ENCODE peak calls at places on chromosomes 7 and 10, in seven cellular contexts. H, T, B, M, Q, R and L are unnamed samples.

GRCh38 chr7:65269150-65269856 is 104.4 kb upstream of the ZNF92 start:
- DNase-seq in H (peak; percentile 24), T (peak; percentile 58), B (no peak), M (peak; percentile 20), Q (no peak), R (no peak), L (peak; percentile 57)

GRCh38 chr7:44769381-44770209 is 20.9 kb downstream of the ZMIZ2 start:
- DNase-seq in H (peak; percentile 56), T (peak; percentile 47), B (no peak), M (peak; percentile 21), Q (peak; percentile 33), R (no peak), L (no peak)

GRCh38 chr10:91339729-91340128 is 70.4 kb upstream of the HECTD2 start:
- DNase-seq in H (no peak), T (no peak), B (peak; percentile 16), M (no peak), Q (no peak), R (no peak), L (no peak)

GRCh38 chr10:80356563-80356999 is at the start of the genes DYDC1 and DYDC2:
- DNase-seq in H (peak; percentile 65), T (no peak), B (no peak), M (peak; percentile 22), Q (peak; percentile 13), R (peak; percentile 55), L (peak; percentile 44)

GRCh38 chr7:104625956-104626355 is 297.6 kb downstream of the LHFPL3 start:
- DNase-seq in H (no peak), T (no peak), B (no peak), M (no peak), Q (no peak), R (no peak), L (no peak)

GRCh38 chr10:73593812-73594211 is 2.7 kb upstream of the USP54 start:
- DNase-seq in H (no peak), T (no peak), B (no peak), M (no peak), Q (no peak), R (no peak), L (no peak)

GRCh38 chr10:61901829-61902447 is 439 bp downstream of the ARID5B start:
- DNase-seq in H (peak; percentile 27), T (no peak), B (no peak), M (no peak), Q (peak; percentile 42), R (no peak), L (peak; percentile 49)

GRCh38 chr10:68955414-68955785 is 570 bp upstream of the DDX21 start:
- DNase-seq in H (no peak), T (no peak), B (no peak), M (no peak), Q (peak; percentile 9), R (no peak), L (no peak)

GRCh38 chr7:109901916-109902315 is 1189.0 kb upstream of the LRRN3 start:
- DNase-seq in H (no peak), T (peak; percentile 25), B (no peak), M (no peak), Q (no peak), R (no peak), L (no peak)

GRCh38 chr10:110206988-110207804 is at the start of gene MXI1:
- DNase-seq in H (peak; percentile 80), T (peak; percentile 82), B (no peak), M (peak; percentile 81), Q (peak; percentile 77), R (peak; percentile 84), L (peak; percentile 86)

GRCh38 chr10:78657622-78658165 is 411.1 kb upstream of the ZMIZ1 start:
- DNase-seq in H (peak; percentile 82), T (peak; percentile 43), B (peak; percentile 71), M (peak; percentile 74), Q (peak; percentile 47), R (peak; percentile 88), L (peak; percentile 79)

GRCh38 chr7:25093268-25093802 is 31.7 kb downstream of the CYCS start:
- DNase-seq in H (peak; percentile 58), T (peak; percentile 70), B (peak; percentile 81), M (peak; percentile 47), Q (peak; percentile 81), R (peak; percentile 72), L (peak; percentile 78)

GRCh38 chr7:20395094-20395493 is 64.4 kb downstream of the ITGB8 start:
- DNase-seq in H (no peak), T (peak; percentile 66), B (no peak), M (no peak), Q (no peak), R (no peak), L (no peak)

GRCh38 chr7:110071219-110071618 is 1019.7 kb upstream of the LRRN3 start:
- DNase-seq in H (no peak), T (no peak), B (no peak), M (no peak), Q (no peak), R (no peak), L (no peak)

GRCh38 chr7:26329520-26330269 is 38.0 kb downstream of the SNX10 start:
- DNase-seq in H (peak; percentile 45), T (no peak), B (no peak), M (peak; percentile 32), Q (no peak), R (no peak), L (no peak)

GRCh38 chr10:68561804-68562649 is 1.9 kb downstream of the TET1 start:
- DNase-seq in H (no peak), T (no peak), B (no peak), M (no peak), Q (no peak), R (no peak), L (peak; percentile 64)

DNA sequence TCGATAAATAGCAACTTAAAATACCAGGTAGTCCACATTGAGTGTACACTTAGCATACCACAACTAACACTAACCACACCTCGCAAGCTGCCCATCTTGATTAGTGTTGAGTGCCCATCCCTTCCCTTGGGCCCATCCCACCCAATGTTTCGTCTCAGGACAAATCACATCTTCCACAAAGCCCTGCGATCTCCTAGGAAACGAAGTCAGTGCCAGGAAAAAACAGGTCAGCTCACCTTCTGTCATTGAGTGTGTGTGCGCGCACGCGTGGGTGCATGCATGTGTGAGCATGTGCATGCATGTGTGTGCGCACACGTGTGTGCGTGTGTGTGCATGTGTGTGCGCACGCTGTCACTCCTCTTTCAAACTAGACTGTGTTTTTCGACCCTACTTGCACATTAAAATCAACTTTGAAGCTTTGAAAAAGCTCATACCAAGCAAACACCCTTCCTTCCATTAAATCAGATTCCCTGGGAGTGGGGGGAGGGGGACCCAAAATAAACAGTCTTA is 48.8 kb upstream of the OPALIN start:
- DNase-seq in H (no peak), T (no peak), B (no peak), M (no peak), Q (no peak), R (no peak), L (no peak)
- H3K27me3 ChIP-seq in H (no peaks in the 10 kb centered on the region), T (peaks cover 20% of the 10 kb centered on the region), B (peaks cover 16% of the 10 kb centered on the region), M (peaks cover 21% of the 10 kb centered on the region), Q (no peaks in the 10 kb centered on the region), R (no peaks in the 10 kb centered on the region), L (peaks cover 11% of the 10 kb centered on the region)

GRCh38 chr7:140966561-140967234 is 42.0 kb upstream of the BRAF start:
- DNase-seq in H (no peak), T (no peak), B (no peak), M (no peak), Q (no peak), R (no peak), L (no peak)

DNA sequence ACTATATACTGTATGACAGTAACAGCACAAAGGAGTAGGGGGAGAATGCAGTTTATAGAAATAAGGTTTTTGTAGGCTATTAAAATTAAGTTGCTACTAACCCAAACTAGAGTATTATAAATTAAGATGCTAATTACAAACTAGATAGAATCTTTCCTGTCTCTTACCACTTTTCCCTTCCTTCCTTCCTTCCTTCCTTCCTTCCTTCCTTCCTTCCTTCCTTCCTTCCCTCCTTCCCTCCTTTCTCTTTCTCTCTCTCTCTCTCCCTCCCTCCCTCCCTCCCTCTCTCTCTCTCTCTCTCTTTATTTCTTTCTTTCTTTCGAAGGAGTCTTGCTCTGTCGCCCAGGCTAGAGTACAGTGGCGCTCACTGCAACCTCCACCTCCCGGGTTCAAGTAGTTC is 36.4 kb upstream of the BRAF start:
- DNase-seq in H (no peak), T (no peak), B (no peak), M (no peak), Q (no peak), R (no peak), L (no peak)
- H3K27ac ChIP-seq in H (no peak overlapping the region), T (no peak overlapping the region), B (no peak overlapping the region), M (no peak overlapping the region), Q (no peak overlapping the region), R (no peak overlapping the region), L (no peak overlapping the region)

DNA sequence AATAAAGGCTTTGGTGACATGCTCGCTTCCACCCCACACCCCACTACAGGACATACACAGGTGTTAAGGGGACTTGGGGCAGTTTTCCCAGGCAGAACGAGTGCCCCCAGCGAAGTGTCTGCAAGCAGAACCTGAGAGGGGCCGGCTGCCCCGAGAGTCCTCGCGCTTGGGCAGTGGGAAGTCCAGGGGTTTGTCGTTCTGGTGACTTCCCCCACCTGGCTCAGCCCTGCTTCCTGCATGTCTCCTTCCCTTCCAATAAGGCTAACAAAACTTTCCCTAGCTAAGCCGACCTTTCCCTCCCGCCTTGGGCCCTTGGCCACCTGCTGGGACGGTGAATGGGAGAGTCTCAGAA is 916 bp downstream of the VWA2 start:
- DNase-seq in H (no peak), T (no peak), B (no peak), M (no peak), Q (no peak), R (no peak), L (no peak)
- H3K27me3 ChIP-seq in H (no peaks in the 10 kb centered on the region), T (peaks cover 71% of the 10 kb centered on the region), B (peaks cover 25% of the 10 kb centered on the region), M (peaks cover 93% of the 10 kb centered on the region), Q (peaks cover 19% of the 10 kb centered on the region), R (peaks cover 5% of the 10 kb centered on the region), L (peaks cover 75% of the 10 kb centered on the region)

GRCh38 chr7:29487424-29487823 is 76.2 kb upstream of the PRR15 start:
- DNase-seq in H (no peak), T (no peak), B (no peak), M (no peak), Q (no peak), R (no peak), L (no peak)

GRCh38 chr7:29486191-29486700 is 77.4 kb upstream of the PRR15 start:
- DNase-seq in H (no peak), T (no peak), B (no peak), M (no peak), Q (no peak), R (no peak), L (no peak)

GRCh38 chr7:29483219-29484104 is 80.2 kb upstream of the PRR15 start:
- DNase-seq in H (no peak), T (no peak), B (no peak), M (no peak), Q (no peak), R (no peak), L (peak; percentile 18)

GRCh38 chr7:29484280-29484679 is 79.4 kb upstream of the PRR15 start:
- DNase-seq in H (no peak), T (no peak), B (no peak), M (no peak), Q (no peak), R (no peak), L (no peak)

GRCh38 chr7:29485376-29486190 is 78.1 kb upstream of the PRR15 start:
- DNase-seq in H (no peak), T (no peak), B (no peak), M (no peak), Q (no peak), R (no peak), L (no peak)
- H3K27ac ChIP-seq in H (no peak overlapping the region), T (no peak overlapping the region), B (no peak overlapping the region), M (no peak overlapping the region), Q (no peak overlapping the region), R (no peak overlapping the region), L (no peak overlapping the region)